ENCODE peak calls at places on chromosomes 12 and 14, in seven cellular contexts. D, M, E, H, G, T and X are unnamed samples.

GRCh38 chr12:94994312-94994711 is 9.2 kb downstream of the NDUFA12 start:
- DNase-seq in D (no peak), M (no peak), E (no peak), H (no peak), G (no peak), T (peak), X (no peak)

GRCh38 chr12:100826323-100826722 is 31.7 kb downstream of the ANO4 start:
- DNase-seq in D (no peak), M (peak), E (peak), H (peak), G (peak), T (peak), X (no peak)

GRCh38 chr12:19402743-19403400 is 36.4 kb upstream of the AEBP2 start:
- DNase-seq in D (no peak), M (no peak), E (no peak), H (no peak), G (peak), T (peak), X (no peak)

GRCh38 chr14:68702105-68702504 is 90.8 kb downstream of the ZFP36L1 start:
- DNase-seq in D (no peak), M (no peak), E (no peak), H (no peak), G (no peak), T (no peak), X (no peak)

GRCh38 chr14:29111554-29111953 is 345.0 kb downstream of the FOXG1 start:
- DNase-seq in D (no peak), M (no peak), E (no peak), H (no peak), G (no peak), T (no peak), X (no peak)

GRCh38 chr12:113339540-113339939 is 4.6 kb upstream of the SLC8B1 start:
- DNase-seq in D (no peak), M (no peak), E (no peak), H (no peak), G (no peak), T (no peak), X (no peak)

GRCh38 chr12:104788848-104789271 is 169.2 kb downstream of the SLC41A2 start:
- DNase-seq in D (no peak), M (no peak), E (no peak), H (no peak), G (peak), T (no peak), X (no peak)

GRCh38 chr12:2642176-2642892 is 152.4 kb upstream of the FKBP4 start:
- DNase-seq in D (no peak), M (no peak), E (no peak), H (peak), G (no peak), T (no peak), X (peak)

GRCh38 chr14:37931998-37932397 is 275.7 kb upstream of the SSTR1 start:
- DNase-seq in D (no peak), M (no peak), E (no peak), H (no peak), G (no peak), T (no peak), X (no peak)

DNA sequence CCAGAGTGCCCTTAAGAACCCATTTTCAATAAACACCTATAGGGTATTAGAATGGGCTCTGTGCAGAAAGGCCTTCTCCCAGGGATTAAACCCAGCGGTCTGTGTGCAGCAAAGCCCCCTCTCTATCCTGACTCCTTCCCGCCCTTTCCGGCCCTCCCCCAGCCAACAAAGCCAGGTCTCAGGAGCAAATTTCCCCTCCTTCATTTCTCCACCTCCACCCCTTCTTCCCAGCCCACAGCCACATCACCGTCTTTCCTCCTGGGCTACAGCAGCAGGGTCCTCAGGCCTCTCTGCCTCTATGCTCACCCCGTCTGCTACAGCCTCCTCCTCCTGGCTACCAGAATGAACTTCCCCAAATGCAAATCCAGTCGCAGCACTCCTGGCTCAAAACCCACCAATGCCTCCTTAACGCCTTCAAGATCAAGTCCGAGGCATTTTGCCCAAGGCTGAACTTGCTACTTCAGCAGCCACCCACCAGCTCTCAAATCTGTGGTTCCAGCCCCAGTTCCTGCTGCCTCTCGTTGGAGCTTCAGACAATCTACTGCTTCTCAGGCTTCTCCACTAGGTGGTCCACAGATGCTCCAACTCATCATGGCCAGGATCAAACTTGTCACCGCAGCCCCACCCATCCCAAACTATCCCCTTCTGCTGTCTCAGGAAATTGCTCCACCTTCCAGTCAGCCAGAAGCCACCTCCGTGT is 134.8 kb downstream of the BCL11B start:
- DNase-seq in D (no peak), M (no peak), E (peak), H (peak), G (no peak), T (no peak), X (no peak)
- TF ChIP-seq CTCF in D (no peak), M (no peak), E (no peak), H (no peak), G (no peak), T (no peak), X (no peak)

GRCh38 chr14:20343855-20344205 is 395 bp downstream of the PARP2 start:
- DNase-seq in D (no peak), M (no peak), E (no peak), H (no peak), G (no peak), T (peak), X (no peak)

GRCh38 chr14:20347747-20348146 is 4.3 kb downstream of the PARP2 start:
- DNase-seq in D (no peak), M (no peak), E (no peak), H (no peak), G (no peak), T (no peak), X (no peak)

GRCh38 chr14:20346713-20347112 is 3.3 kb downstream of the PARP2 start:
- DNase-seq in D (no peak), M (no peak), E (no peak), H (no peak), G (no peak), T (no peak), X (no peak)

GRCh38 chr14:20345366-20345765 is 1.9 kb downstream of the PARP2 start:
- DNase-seq in D (no peak), M (no peak), E (no peak), H (no peak), G (no peak), T (no peak), X (no peak)

DNA sequence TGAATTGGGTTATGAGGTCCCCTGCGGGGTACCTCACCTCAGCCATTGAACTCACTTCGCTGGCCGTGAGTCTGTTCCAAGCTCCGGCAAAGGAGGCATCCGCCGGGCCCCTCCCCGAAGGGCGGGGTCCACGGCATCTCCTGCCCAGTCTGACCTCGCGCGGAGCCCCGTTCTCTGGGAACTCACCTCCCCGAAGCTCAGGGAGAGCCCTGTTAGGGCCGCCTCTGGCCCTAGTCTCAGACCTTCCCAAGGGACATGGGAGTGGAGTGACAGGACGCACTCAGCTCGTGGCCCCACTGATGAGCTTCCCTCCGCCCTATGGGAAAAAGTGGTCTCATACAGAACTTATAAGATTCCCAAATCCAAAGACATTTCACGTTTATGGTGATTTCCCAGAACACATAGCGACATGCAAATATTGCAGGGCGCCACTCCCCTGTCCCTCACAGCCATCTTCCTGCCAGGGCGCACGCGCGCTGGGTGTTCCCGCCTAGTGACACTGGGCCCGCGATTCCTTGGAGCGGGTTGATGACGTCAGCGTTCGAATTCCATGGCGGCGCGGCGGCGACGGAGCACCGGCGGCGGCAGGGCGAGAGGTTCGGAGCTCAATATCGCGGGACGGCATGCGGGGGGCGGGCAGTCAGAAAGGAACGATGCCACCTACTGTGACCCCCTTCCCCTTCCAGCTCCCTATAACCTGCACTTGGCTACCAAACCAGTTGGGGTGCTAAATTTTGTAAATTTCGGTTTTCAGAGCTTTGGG is at the start of gene PARP2:
- DNase-seq in D (peak), M (peak), E (peak), H (peak), G (peak), T (peak), X (peak)
- TF ChIP-seq CTCF in D (no peak), M (no peak), E (no peak), H (no peak), G (no peak), T (no peak), X (no peak)

GRCh38 chr14:42535397-42535796 is 928.7 kb downstream of the LRFN5 start:
- DNase-seq in D (no peak), M (no peak), E (no peak), H (no peak), G (no peak), T (no peak), X (no peak)
- TF ChIP-seq CTCF in D (no peak), M (no peak), E (no peak), H (no peak), G (no peak), T (no peak), X (no peak)

GRCh38 chr12:44497044-44497443 is 379.1 kb downstream of the NELL2 start:
- DNase-seq in D (no peak), M (no peak), E (no peak), H (no peak), G (no peak), T (no peak), X (no peak)
- TF ChIP-seq CTCF in D (no peak), M (no peak), E (no peak), H (no peak), G (peak), T (no peak), X (no peak)

GRCh38 chr12:700061-700460 is 36.8 kb upstream of the NINJ2 start:
- DNase-seq in D (no peak), M (no peak), E (no peak), H (no peak), G (no peak), T (no peak), X (no peak)
- TF ChIP-seq CTCF in D (no peak), M (no peak), E (no peak), H (no peak), G (no peak), T (no peak), X (no peak)

DNA sequence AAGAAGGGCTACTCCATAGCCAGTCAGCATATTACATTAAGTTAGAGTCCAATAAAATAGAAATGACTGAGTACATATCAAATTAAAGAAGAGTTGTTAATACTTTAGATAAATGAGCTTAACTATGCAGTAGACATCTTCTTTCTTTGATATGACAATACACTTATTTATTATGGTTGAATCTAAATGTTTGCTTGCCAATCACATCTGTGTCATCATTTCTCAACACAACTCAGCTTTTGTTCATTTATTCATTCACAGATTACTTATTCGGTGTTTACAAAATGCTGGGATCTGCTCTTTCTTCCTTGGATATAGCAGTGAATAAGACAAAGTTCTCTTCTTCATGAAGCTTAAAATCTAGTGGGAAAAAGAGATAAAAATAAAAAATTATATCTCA is 614.6 kb upstream of the ATP2B1 start:
- DNase-seq in D (no peak), M (no peak), E (no peak), H (no peak), G (no peak), T (no peak), X (no peak)
- TF ChIP-seq CTCF in D (no peak), M (no peak), E (no peak), H (no peak), G (no peak), T (no peak), X (no peak)

DNA sequence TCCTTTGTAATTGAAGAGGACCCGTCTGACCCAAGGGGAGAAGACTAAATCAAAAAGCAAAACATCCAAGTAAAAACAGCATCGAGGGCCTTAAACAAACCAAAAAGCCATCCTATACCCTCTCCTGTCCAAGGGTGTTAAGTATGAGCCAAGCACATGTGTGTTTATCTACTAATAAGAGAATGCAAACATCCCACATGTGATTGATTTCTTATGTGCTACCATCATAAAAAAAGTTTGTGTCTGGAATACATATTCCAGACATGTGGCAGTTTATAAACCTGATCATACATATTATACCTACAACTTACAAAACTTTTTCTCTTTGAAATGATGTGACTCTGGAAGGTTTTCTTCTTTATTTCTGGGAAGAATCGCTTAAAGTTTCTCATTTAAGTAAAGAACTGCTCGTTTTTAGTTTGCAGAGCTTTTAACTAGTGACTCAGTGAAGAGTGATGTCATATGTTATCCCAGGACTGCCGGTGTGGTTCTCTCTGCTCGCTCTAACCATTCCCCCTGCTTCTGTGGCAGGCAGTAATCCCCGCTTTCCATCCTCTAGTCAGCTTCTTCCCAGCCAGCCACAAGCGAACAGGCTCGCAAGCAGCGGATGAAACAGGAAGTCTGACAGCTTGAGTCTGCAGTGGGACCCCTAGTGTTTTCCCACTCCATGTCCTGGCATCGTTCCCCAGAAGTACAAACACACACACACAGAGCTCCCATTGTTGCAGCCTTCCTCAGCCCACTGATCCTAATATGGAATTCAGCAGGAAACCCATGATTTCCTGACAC is 431 bp upstream of the RHOJ start:
- DNase-seq in D (no peak), M (peak), E (peak), H (peak), G (peak), T (peak), X (no peak)
- TF ChIP-seq CTCF in D (no peak), M (no peak), E (no peak), H (no peak), G (no peak), T (no peak), X (no peak)